ENCODE peak calls at places on chromosome 9, in six cellular contexts. One of them, this sample, is unnamed.

GRCh38 chr9:18194316-18194715 is 279.6 kb upstream of the ADAMTSL1 start:
- DNase-seq in ovary: no peak
- DNase-seq in endothelial cell of umbilical vein: no peak
- DNase-seq in AG04450: no peak
- DNase-seq in H7: no peak
- DNase-seq in AG10803: no peak
- DNase-seq in this sample: no peak

GRCh38 chr9:71634753-71635152 is 133.6 kb downstream of the CEMIP2 start:
- DNase-seq in H7: no peak
- DNase-seq in AG04450: no peak
- DNase-seq in AG10803: no peak
- DNase-seq in endothelial cell of umbilical vein: no peak
- DNase-seq in ovary: no peak
- DNase-seq in this sample: no peak

GRCh38 chr9:98869866-98870265 is 62.4 kb downstream of the GALNT12 start:
- DNase-seq in H7: no peak
- DNase-seq in AG04450: no peak
- DNase-seq in endothelial cell of umbilical vein: no peak
- DNase-seq in ovary: no peak
- DNase-seq in AG10803: no peak
- DNase-seq in this sample: no peak

GRCh38 chr9:129334744-129335080 is 156.7 kb upstream of the IER5L start:
- DNase-seq in AG04450: no peak
- DNase-seq in H7: no peak
- DNase-seq in endothelial cell of umbilical vein: no peak
- DNase-seq in AG10803: no peak
- DNase-seq in ovary: no peak
- DNase-seq in this sample: no peak

GRCh38 chr9:77433675-77434445 is 214.3 kb downstream of the GNA14 start:
- DNase-seq in endothelial cell of umbilical vein: peak
- DNase-seq in ovary: peak
- DNase-seq in AG10803: peak
- DNase-seq in H7: peak
- DNase-seq in AG04450: no peak
- DNase-seq in this sample: no peak

GRCh38 chr9:136222166-136222895 is 17.4 kb upstream of the LHX3 start:
- DNase-seq in endothelial cell of umbilical vein: no peak
- DNase-seq in AG04450: no peak
- DNase-seq in H7: no peak
- DNase-seq in AG10803: no peak
- DNase-seq in ovary: no peak
- DNase-seq in this sample: no peak

GRCh38 chr9:107528686-107529085 is 39.1 kb upstream of the KLF4 start:
- DNase-seq in AG04450: no peak
- DNase-seq in ovary: no peak
- DNase-seq in H7: no peak
- DNase-seq in AG10803: no peak
- DNase-seq in endothelial cell of umbilical vein: no peak
- DNase-seq in this sample: no peak

GRCh38 chr9:77707696-77708095 is 59.6 kb upstream of the GNA14 start:
- DNase-seq in H7: no peak
- DNase-seq in ovary: peak
- DNase-seq in endothelial cell of umbilical vein: peak
- DNase-seq in AG04450: peak
- DNase-seq in AG10803: peak
- DNase-seq in this sample: peak

GRCh38 chr9:129401623-129402340 is 219.1 kb downstream of the C9orf50 start:
- DNase-seq in ovary: peak
- DNase-seq in endothelial cell of umbilical vein: no peak
- DNase-seq in AG04450: no peak
- DNase-seq in H7: peak
- DNase-seq in AG10803: peak
- DNase-seq in this sample: no peak

GRCh38 chr9:72165821-72166547 is 16.7 kb downstream of the GDA start:
- DNase-seq in AG10803: no peak
- DNase-seq in ovary: no peak
- DNase-seq in H7: no peak
- DNase-seq in AG04450: no peak
- DNase-seq in endothelial cell of umbilical vein: no peak
- DNase-seq in this sample: no peak

GRCh38 chr9:29691758-29692407 is 2118.6 kb upstream of the C9orf72 start:
- DNase-seq in H7: peak
- DNase-seq in endothelial cell of umbilical vein: no peak
- DNase-seq in AG04450: no peak
- DNase-seq in ovary: no peak
- DNase-seq in AG10803: no peak
- DNase-seq in this sample: no peak

GRCh38 chr9:92664394-92665152 is 5.4 kb downstream of the IPPK start:
- DNase-seq in AG04450: no peak
- DNase-seq in endothelial cell of umbilical vein: no peak
- DNase-seq in AG10803: no peak
- DNase-seq in ovary: no peak
- DNase-seq in H7: peak
- DNase-seq in this sample: no peak

GRCh38 chr9:113640418-113640817 is 176.9 kb downstream of the RGS3 start:
- DNase-seq in H7: no peak
- DNase-seq in AG10803: no peak
- DNase-seq in AG04450: no peak
- DNase-seq in ovary: no peak
- DNase-seq in endothelial cell of umbilical vein: no peak
- DNase-seq in this sample: no peak

GRCh38 chr9:29416204-29416603 is 1842.9 kb upstream of the C9orf72 start:
- DNase-seq in AG04450: no peak
- DNase-seq in endothelial cell of umbilical vein: no peak
- DNase-seq in AG10803: no peak
- DNase-seq in H7: no peak
- DNase-seq in ovary: no peak
- DNase-seq in this sample: no peak

GRCh38 chr9:91474656-91475055 is 51.0 kb upstream of the NFIL3 start:
- DNase-seq in endothelial cell of umbilical vein: no peak
- DNase-seq in ovary: no peak
- DNase-seq in AG04450: no peak
- DNase-seq in AG10803: no peak
- DNase-seq in H7: no peak
- DNase-seq in this sample: no peak

GRCh38 chr9:77820293-77820954 is 172.3 kb upstream of the GNA14 start:
- DNase-seq in endothelial cell of umbilical vein: peak
- DNase-seq in AG04450: peak
- DNase-seq in AG10803: peak
- DNase-seq in ovary: no peak
- DNase-seq in H7: no peak
- DNase-seq in this sample: no peak

GRCh38 chr9:130693426-130694191 is at the start of gene EXOSC2:
- DNase-seq in H7: peak
- DNase-seq in ovary: peak
- DNase-seq in endothelial cell of umbilical vein: peak
- DNase-seq in AG10803: peak
- DNase-seq in AG04450: peak
- DNase-seq in this sample: peak

GRCh38 chr9:99822596-99823391 is 1.1 kb downstream of the NR4A3 start:
- DNase-seq in AG10803: peak
- DNase-seq in endothelial cell of umbilical vein: peak
- DNase-seq in ovary: peak
- DNase-seq in AG04450: no peak
- DNase-seq in H7: peak
- DNase-seq in this sample: no peak

GRCh38 chr9:131624636-131625241 is 79.4 kb downstream of the PRRT1B start:
- DNase-seq in H7: no peak
- DNase-seq in AG04450: no peak
- DNase-seq in ovary: no peak
- DNase-seq in AG10803: no peak
- DNase-seq in endothelial cell of umbilical vein: peak
- DNase-seq in this sample: peak

GRCh38 chr9:16090907-16091629 is 538.2 kb downstream of the CCDC171 start:
- DNase-seq in AG04450: no peak
- DNase-seq in H7: no peak
- DNase-seq in ovary: no peak
- DNase-seq in endothelial cell of umbilical vein: no peak
- DNase-seq in AG10803: no peak
- DNase-seq in this sample: no peak

GRCh38 chr9:98453589-98454311 is 198.3 kb upstream of the TBC1D2 start:
- DNase-seq in AG04450: no peak
- DNase-seq in ovary: no peak
- DNase-seq in endothelial cell of umbilical vein: no peak
- DNase-seq in H7: no peak
- DNase-seq in AG10803: peak
- DNase-seq in this sample: no peak

GRCh38 chr9:98603821-98604383 is 104.8 kb downstream of the GABBR2 start:
- DNase-seq in ovary: no peak
- DNase-seq in AG04450: no peak
- DNase-seq in H7: no peak
- DNase-seq in endothelial cell of umbilical vein: no peak
- DNase-seq in AG10803: peak
- DNase-seq in this sample: no peak

DNA sequence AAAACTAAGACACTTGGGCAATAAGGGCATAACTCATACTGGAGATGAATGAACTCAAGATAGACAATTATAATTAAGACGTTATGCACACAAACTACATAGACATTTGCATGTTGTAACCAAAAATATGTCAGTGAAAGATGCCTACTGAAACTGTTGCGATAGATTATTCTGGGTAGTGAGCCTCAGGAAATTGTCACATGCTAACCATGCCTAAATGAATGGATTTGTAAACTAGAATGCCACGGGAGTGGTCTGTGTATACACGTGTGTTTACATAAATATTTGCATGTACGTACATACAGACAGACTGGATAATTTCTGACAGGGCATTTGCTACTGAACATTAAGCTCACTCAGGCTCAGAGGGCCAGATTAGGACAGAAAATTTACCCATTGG is 1.2 kb downstream of the NIPSNAP3B start:
- DNase-seq in H7: no peak
- DNase-seq in AG10803: peak
- DNase-seq in AG04450: no peak
- DNase-seq in ovary: no peak
- DNase-seq in endothelial cell of umbilical vein: no peak
- DNase-seq in this sample: no peak
- H3K4me3 ChIP-seq in H7: no peak
- H3K4me3 ChIP-seq in AG10803: no peak
- H3K4me3 ChIP-seq in AG04450: no peak
- H3K4me3 ChIP-seq in ovary: no peak
- H3K4me3 ChIP-seq in endothelial cell of umbilical vein: no peak
- H3K4me3 ChIP-seq in this sample: no peak

GRCh38 chr9:133429641-133430161 is 7.5 kb downstream of the ADAMTS13 start:
- DNase-seq in H7: peak
- DNase-seq in AG04450: no peak
- DNase-seq in AG10803: no peak
- DNase-seq in ovary: no peak
- DNase-seq in endothelial cell of umbilical vein: peak
- DNase-seq in this sample: no peak

GRCh38 chr9:133427658-133428348 is 5.6 kb downstream of the ADAMTS13 start:
- DNase-seq in endothelial cell of umbilical vein: no peak
- DNase-seq in AG10803: no peak
- DNase-seq in H7: peak
- DNase-seq in ovary: no peak
- DNase-seq in AG04450: no peak
- DNase-seq in this sample: no peak

GRCh38 chr9:133430244-133430643 is 8.1 kb downstream of the ADAMTS13 start:
- DNase-seq in endothelial cell of umbilical vein: no peak
- DNase-seq in ovary: no peak
- DNase-seq in H7: no peak
- DNase-seq in AG10803: no peak
- DNase-seq in AG04450: no peak
- DNase-seq in this sample: no peak

GRCh38 chr9:133428579-133429215 is 6.5 kb downstream of the ADAMTS13 start:
- DNase-seq in ovary: no peak
- DNase-seq in endothelial cell of umbilical vein: no peak
- DNase-seq in H7: peak
- DNase-seq in AG10803: no peak
- DNase-seq in AG04450: no peak
- DNase-seq in this sample: no peak

GRCh38 chr9:133429216-133429613 is 7.0 kb downstream of the ADAMTS13 start:
- DNase-seq in AG10803: no peak
- DNase-seq in ovary: no peak
- DNase-seq in endothelial cell of umbilical vein: no peak
- DNase-seq in AG04450: no peak
- DNase-seq in H7: peak
- DNase-seq in this sample: no peak
- H3K4me3 ChIP-seq in AG10803: no peak
- H3K4me3 ChIP-seq in ovary: no peak
- H3K4me3 ChIP-seq in endothelial cell of umbilical vein: no peak
- H3K4me3 ChIP-seq in AG04450: no peak
- H3K4me3 ChIP-seq in H7: peak
- H3K4me3 ChIP-seq in this sample: no peak

GRCh38 chr9:95382433-95382832 is 64.9 kb upstream of the FANCC start:
- DNase-seq in AG10803: no peak
- DNase-seq in AG04450: no peak
- DNase-seq in H7: no peak
- DNase-seq in ovary: no peak
- DNase-seq in endothelial cell of umbilical vein: no peak
- DNase-seq in this sample: no peak

GRCh38 chr9:95381243-95381642 is 63.7 kb upstream of the FANCC start:
- DNase-seq in AG10803: peak
- DNase-seq in AG04450: no peak
- DNase-seq in ovary: no peak
- DNase-seq in H7: no peak
- DNase-seq in endothelial cell of umbilical vein: no peak
- DNase-seq in this sample: no peak

GRCh38 chr9:95383198-95383673 is 65.7 kb upstream of the FANCC start:
- DNase-seq in AG10803: peak
- DNase-seq in ovary: no peak
- DNase-seq in AG04450: peak
- DNase-seq in endothelial cell of umbilical vein: no peak
- DNase-seq in H7: no peak
- DNase-seq in this sample: no peak

GRCh38 chr9:95383845-95384244 is 66.3 kb upstream of the FANCC start:
- DNase-seq in H7: no peak
- DNase-seq in ovary: no peak
- DNase-seq in endothelial cell of umbilical vein: no peak
- DNase-seq in AG04450: no peak
- DNase-seq in AG10803: no peak
- DNase-seq in this sample: no peak

GRCh38 chr9:95379630-95380029 is 62.1 kb upstream of the FANCC start:
- DNase-seq in H7: peak
- DNase-seq in endothelial cell of umbilical vein: no peak
- DNase-seq in AG10803: no peak
- DNase-seq in ovary: no peak
- DNase-seq in AG04450: no peak
- DNase-seq in this sample: no peak
- H3K4me3 ChIP-seq in H7: no peak
- H3K4me3 ChIP-seq in endothelial cell of umbilical vein: no peak
- H3K4me3 ChIP-seq in AG10803: no peak
- H3K4me3 ChIP-seq in ovary: no peak
- H3K4me3 ChIP-seq in AG04450: no peak
- H3K4me3 ChIP-seq in this sample: no peak

DNA sequence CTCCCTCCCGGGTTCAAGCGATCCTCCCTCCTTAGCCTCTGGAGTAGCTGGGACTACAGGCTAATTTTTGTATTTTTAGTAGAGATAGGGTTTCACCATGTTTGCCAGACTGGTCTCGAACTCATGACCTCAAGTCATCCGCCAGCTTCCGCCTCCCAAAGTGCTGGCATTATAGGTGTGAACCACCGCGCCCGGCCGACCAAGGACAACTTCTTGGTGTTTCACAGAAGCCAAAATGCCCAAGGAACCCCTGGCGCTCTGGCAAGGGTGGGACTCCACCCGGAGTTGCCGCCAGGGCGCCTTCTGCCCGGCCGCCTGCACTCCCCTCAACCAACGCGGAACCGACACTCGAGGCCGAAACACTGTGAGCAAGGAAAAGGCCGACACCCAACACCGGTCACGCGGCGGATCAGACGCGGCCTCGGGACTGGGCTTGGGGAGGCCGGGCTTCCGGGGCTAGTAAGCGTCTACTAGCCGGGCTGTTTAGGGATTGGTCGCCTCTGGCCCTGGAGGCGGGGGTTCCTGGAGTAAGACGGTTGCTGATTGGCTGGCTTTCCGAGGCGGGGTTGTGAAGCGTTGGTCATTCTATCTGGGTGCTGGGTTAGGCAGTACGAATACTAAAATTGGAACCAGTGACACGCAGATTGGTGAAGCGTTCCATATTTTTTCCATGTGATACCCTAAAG is 7.7 kb upstream of the CFAP157 start:
- DNase-seq in AG04450: peak
- DNase-seq in H7: peak
- DNase-seq in ovary: peak
- DNase-seq in endothelial cell of umbilical vein: peak
- DNase-seq in AG10803: peak
- DNase-seq in this sample: peak
- H3K4me3 ChIP-seq in AG04450: peak
- H3K4me3 ChIP-seq in H7: peak
- H3K4me3 ChIP-seq in ovary: peak
- H3K4me3 ChIP-seq in endothelial cell of umbilical vein: peak
- H3K4me3 ChIP-seq in AG10803: peak
- H3K4me3 ChIP-seq in this sample: peak

This sample was measured in right atrium auricular region.